ENCODE peak calls at places on chromosomes 6 and 20, in eight cellular contexts. E, F, X, R, L, Z, M and H are unnamed samples.
A peak's percentile ranks its signal among the peaks of the same experiment; 100 is the strongest.

GRCh38 chr6:78492351-78493010 is 374.9 kb upstream of the IRAK1BP1 start:
- DNase-seq in E (no peak), F (no peak), X (no peak), R (no peak), L (no peak), Z (no peak), M (no peak), H (no peak)

GRCh38 chr20:14444106-14444505 is 106.7 kb upstream of the FLRT3 start:
- DNase-seq in E (no peak), F (no peak), X (no peak), R (no peak), L (no peak), Z (no peak), M (peak; percentile 12), H (no peak)

GRCh38 chr6:150327117-150327774 is 41.6 kb upstream of the IYD start:
- DNase-seq in E (no peak), F (no peak), X (no peak), R (no peak), L (no peak), Z (no peak), M (no peak), H (no peak)

GRCh38 chr6:151205971-151206600 is 33.7 kb upstream of the AKAP12 start:
- DNase-seq in E (no peak), F (no peak), X (no peak), R (no peak), L (no peak), Z (no peak), M (peak; percentile 45), H (no peak)

GRCh38 chr6:12148317-12148801 is 136.2 kb downstream of the HIVEP1 start:
- DNase-seq in E (no peak), F (peak; percentile 85), X (no peak), R (no peak), L (no peak), Z (no peak), M (peak; percentile 54), H (no peak)

GRCh38 chr6:278494-278893 is 13.8 kb upstream of the DUSP22 start:
- DNase-seq in E (no peak), F (no peak), X (no peak), R (no peak), L (no peak), Z (no peak), M (no peak), H (no peak)

GRCh38 chr6:161493731-161494130 is 219.9 kb upstream of the AGPAT4 start:
- DNase-seq in E (no peak), F (no peak), X (no peak), R (no peak), L (no peak), Z (no peak), M (no peak), H (no peak)

GRCh38 chr6:151425561-151425960 is 26.4 kb downstream of the RMND1 start:
- DNase-seq in E (no peak), F (peak; percentile 32), X (no peak), R (no peak), L (no peak), Z (no peak), M (no peak), H (no peak)

GRCh38 chr20:51178153-51178552 is 155.2 kb upstream of the KCNG1 start:
- DNase-seq in E (no peak), F (no peak), X (no peak), R (no peak), L (no peak), Z (no peak), M (no peak), H (no peak)

GRCh38 chr20:37229300-37229699 is 32.3 kb downstream of the GHRH start:
- DNase-seq in E (no peak), F (no peak), X (no peak), R (no peak), L (no peak), Z (no peak), M (no peak), H (no peak)

GRCh38 chr6:111663232-111663631 is 57.6 kb upstream of the TRAF3IP2 start:
- DNase-seq in E (no peak), F (no peak), X (no peak), R (no peak), L (no peak), Z (no peak), M (peak; percentile 14), H (no peak)

GRCh38 chr20:19880256-19881079 is 122.4 kb downstream of the RIN2 start:
- DNase-seq in E (no peak), F (peak; percentile 95), X (no peak), R (no peak), L (no peak), Z (no peak), M (peak; percentile 79), H (no peak)

GRCh38 chr6:32439708-32440214 is at the start of gene HLA-DRA:
- DNase-seq in E (peak; percentile 94), F (peak; percentile 79), X (peak; percentile 70), R (no peak), L (peak; percentile 80), Z (peak; percentile 89), M (peak; percentile 58), H (no peak)

GRCh38 chr6:39567091-39567490 is 158.1 kb downstream of the KIF6 start:
- DNase-seq in E (no peak), F (no peak), X (no peak), R (no peak), L (no peak), Z (no peak), M (no peak), H (no peak)

GRCh38 chr6:75818061-75818855 is 69.2 kb downstream of the MYO6 start:
- DNase-seq in E (no peak), F (no peak), X (no peak), R (no peak), L (no peak), Z (no peak), M (no peak), H (no peak)

GRCh38 chr6:56657364-56657763 is 14.7 kb upstream of the DST start:
- DNase-seq in E (no peak), F (no peak), X (no peak), R (no peak), L (no peak), Z (no peak), M (no peak), H (no peak)

GRCh38 chr6:3119040-3119723 is 671 bp downstream of the BPHL start:
- DNase-seq in E (no peak), F (peak; percentile 35), X (no peak), R (peak; percentile 75), L (no peak), Z (no peak), M (peak; percentile 42), H (no peak)

GRCh38 chr20:16927031-16927430 is 178.9 kb downstream of the OTOR start:
- DNase-seq in E (no peak), F (no peak), X (no peak), R (no peak), L (no peak), Z (no peak), M (no peak), H (no peak)

GRCh38 chr20:16922834-16923233 is 174.7 kb downstream of the OTOR start:
- DNase-seq in E (no peak), F (peak; percentile 79), X (no peak), R (no peak), L (no peak), Z (no peak), M (peak; percentile 56), H (no peak)

GRCh38 chr20:16930656-16931055 is 182.5 kb downstream of the OTOR start:
- DNase-seq in E (no peak), F (no peak), X (no peak), R (no peak), L (no peak), Z (no peak), M (no peak), H (no peak)

GRCh38 chr20:16929756-16930155 is 181.6 kb downstream of the OTOR start:
- DNase-seq in E (no peak), F (peak; percentile 42), X (no peak), R (no peak), L (no peak), Z (no peak), M (no peak), H (no peak)

DNA sequence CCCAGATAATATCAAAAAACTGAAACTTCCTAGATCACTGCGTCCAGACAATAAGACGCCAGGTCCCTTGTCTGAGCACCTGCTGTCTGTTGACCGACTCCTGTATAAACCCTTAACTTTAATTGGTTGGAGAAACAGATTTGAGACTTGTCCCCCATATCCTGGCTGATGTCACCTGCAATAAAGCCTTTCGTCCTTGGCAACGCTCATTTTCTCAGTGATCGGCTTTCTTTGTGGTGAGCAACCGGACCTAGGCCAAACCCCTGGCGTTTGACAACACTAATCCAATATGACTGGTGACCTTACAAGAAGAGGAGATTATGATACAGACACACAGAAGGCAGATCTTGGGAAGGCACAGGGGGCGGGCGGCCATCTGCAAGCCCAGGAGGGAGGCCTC is 178.5 kb downstream of the OTOR start:
- DNase-seq in E (no peak), F (no peak), X (no peak), R (no peak), L (no peak), Z (no peak), M (no peak), H (no peak)
- TF ChIP-seq CTCF in E (no peak), F (no peak), X (no peak), R (no peak), L (no peak), Z (no peak), M (no peak), H (no peak)

DNA sequence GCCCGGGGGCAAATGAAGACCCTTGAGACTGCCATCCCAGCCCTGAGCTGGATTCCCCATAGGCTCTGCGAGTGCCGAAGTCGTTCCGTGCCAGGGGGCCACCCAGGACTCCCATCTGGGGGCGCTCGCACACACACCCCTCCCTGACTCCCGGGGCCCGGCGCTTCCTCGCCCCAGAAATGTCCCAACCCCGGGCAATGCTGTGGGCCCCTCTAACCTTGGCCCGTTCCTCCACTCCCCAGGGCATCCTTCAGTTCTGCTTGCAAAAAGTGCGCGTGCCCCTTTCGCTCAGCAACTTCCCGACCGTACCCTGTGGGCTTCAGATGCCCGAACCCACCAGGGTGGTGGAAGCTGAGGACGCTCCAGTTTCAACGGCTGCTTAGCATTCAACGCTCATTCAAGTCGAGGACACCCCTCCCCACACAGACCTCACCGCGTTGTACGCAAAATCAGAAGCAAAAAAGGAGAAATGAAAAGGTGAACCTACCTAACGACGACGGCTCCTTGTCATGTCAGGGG is 25.4 kb downstream of the RIPOR2 start:
- DNase-seq in E (peak; percentile 66), F (no peak), X (no peak), R (no peak), L (peak; percentile 80), Z (peak; percentile 82), M (peak; percentile 33), H (no peak)
- TF ChIP-seq CTCF in E (peak; percentile 24), F (peak; percentile 26), X (no peak), R (no peak), L (no peak), Z (peak; percentile 76), M (peak; percentile 38), H (no peak)

GRCh38 chr6:108838101-108838717 is 10.0 kb upstream of the ARMC2 start:
- DNase-seq in E (no peak), F (peak; percentile 14), X (no peak), R (no peak), L (no peak), Z (no peak), M (peak; percentile 19), H (no peak)
- TF ChIP-seq CTCF in E (no peak), F (peak; percentile 45), X (peak; percentile 29), R (no peak), L (no peak), Z (peak; percentile 56), M (no peak), H (no peak)

DNA sequence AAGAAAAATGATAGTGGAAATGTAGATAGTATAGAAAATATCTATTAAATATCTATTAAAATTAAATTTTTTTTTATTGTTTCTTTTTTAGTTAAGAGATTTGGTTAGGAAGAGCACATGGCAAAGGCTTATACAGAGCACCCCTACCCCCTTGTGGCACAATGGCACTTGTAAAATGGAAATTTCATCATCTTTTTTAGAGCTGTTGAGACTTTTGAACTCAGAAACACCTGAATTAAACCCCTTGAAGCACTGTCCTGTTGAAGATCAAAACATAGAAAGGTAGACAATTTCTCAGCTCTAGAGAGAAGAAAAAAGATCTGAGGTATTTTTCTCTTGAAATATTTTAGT is 572.4 kb downstream of the PKHD1 start:
- DNase-seq in E (no peak), F (peak; percentile 22), X (no peak), R (no peak), L (no peak), Z (no peak), M (no peak), H (no peak)
- TF ChIP-seq CTCF in E (peak; percentile 15), F (peak; percentile 27), X (no peak), R (no peak), L (no peak), Z (no peak), M (no peak), H (no peak)